ENCODE peak calls at places on chromosomes 5 and 9, in eight cellular contexts. L is caudate nucleus; K is right lobe of liver; S is mesenchymal stem cell; N is T-helper 9 cell; A is NCI-H1092 treated with DMSO at 0.1 percent for 48 hours; V is HEK293T; E is activated CD8-positive, alpha-beta T cell treated with anti-CD3 and anti-CD28 coated beads for 36 hours. Z is an unnamed sample.

GRCh38 chr5:146877178-146877681 is 1.3 kb downstream of the PPP2R2B start:
- DNase-seq in L (peak), K (no peak), S (no peak), N (no peak), A (peak), V (no peak), E (peak), Z (no peak)

GRCh38 chr5:95879661-95880060 is 57.1 kb upstream of the GLRX start:
- DNase-seq in L (no peak), K (no peak), S (no peak), N (no peak), A (no peak), V (no peak), E (no peak), Z (no peak)

GRCh38 chr9:137164370-137165249 is 5.2 kb downstream of the LRRC26 start:
- DNase-seq in L (no peak), K (no peak), S (no peak), N (no peak), A (no peak), V (no peak), E (no peak), Z (no peak)

GRCh38 chr9:129341197-129341990 is 163.3 kb upstream of the IER5L start:
- DNase-seq in L (no peak), K (no peak), S (no peak), N (no peak), A (no peak), V (no peak), E (no peak), Z (no peak)

GRCh38 chr9:123984802-123985201 is 26.8 kb upstream of the LHX2 start:
- DNase-seq in L (no peak), K (no peak), S (no peak), N (no peak), A (no peak), V (no peak), E (no peak), Z (no peak)

GRCh38 chr5:149771216-149771973 is 41.3 kb downstream of the PPARGC1B start:
- DNase-seq in L (no peak), K (no peak), S (no peak), N (no peak), A (no peak), V (no peak), E (no peak), Z (no peak)

GRCh38 chr9:82560457-82560904 is 502.5 kb downstream of the RASEF start:
- DNase-seq in L (no peak), K (peak), S (no peak), N (no peak), A (peak), V (no peak), E (no peak), Z (no peak)

GRCh38 chr5:15533124-15533893 is 33.3 kb downstream of the FBXL7 start:
- DNase-seq in L (no peak), K (no peak), S (peak), N (no peak), A (no peak), V (no peak), E (no peak), Z (no peak)

GRCh38 chr9:97386733-97387503 is 25.0 kb upstream of the TDRD7 start:
- DNase-seq in L (peak), K (peak), S (peak), N (peak), A (peak), V (peak), E (peak), Z (peak)

Z was measured in COLO829.